ENCODE peak calls at places on chromosome 22, in six cellular contexts. O is thoracic aorta, V is neural progenitor cell, F is Calu3, D is IMR-90, R is right lobe of liver. Z is an unnamed sample.

GRCh38 chr22:49241174-49241851 is 586.4 kb downstream of the BRD1 start:
- DNase-seq in O (no peak), V (no peak), F (no peak), D (no peak), R (no peak), Z (no peak)

GRCh38 chr22:49243965-49244364 is 583.7 kb downstream of the BRD1 start:
- DNase-seq in O (no peak), V (no peak), F (no peak), D (no peak), R (no peak), Z (no peak)

GRCh38 chr22:49814856-49815255 is 12.8 kb downstream of the BRD1 start:
- DNase-seq in O (no peak), V (no peak), F (no peak), D (no peak), R (no peak), Z (no peak)

GRCh38 chr22:43004362-43005035 is 10.4 kb downstream of the PACSIN2 start:
- DNase-seq in O (no peak), V (no peak), F (peak), D (no peak), R (no peak), Z (no peak)

GRCh38 chr22:46233231-46233630 is 16.9 kb downstream of the CDPF1 start:
- DNase-seq in O (peak), V (no peak), F (no peak), D (peak), R (no peak), Z (peak)

GRCh38 chr22:26887456-26887855 is 230.1 kb downstream of the MIAT start:
- DNase-seq in O (no peak), V (peak), F (no peak), D (peak), R (no peak), Z (no peak)

GRCh38 chr22:31945971-31946680 is 1.8 kb downstream of the YWHAH start:
- DNase-seq in O (no peak), V (peak), F (no peak), D (peak), R (no peak), Z (peak)

GRCh38 chr22:43862074-43862881 is at the start of gene SULT4A1:
- DNase-seq in O (no peak), V (peak), F (peak), D (peak), R (peak), Z (no peak)

GRCh38 chr22:26550498-26551033 is 38.3 kb upstream of the TFIP11 start:
- DNase-seq in O (no peak), V (peak), F (no peak), D (peak), R (peak), Z (no peak)

GRCh38 chr22:49983148-49984042 is 22.8 kb downstream of the PIM3 start:
- DNase-seq in O (no peak), V (peak), F (no peak), D (no peak), R (no peak), Z (no peak)

GRCh38 chr22:48417143-48418070 is 1410.3 kb downstream of the BRD1 start:
- DNase-seq in O (no peak), V (no peak), F (no peak), D (no peak), R (peak), Z (no peak)

GRCh38 chr22:29093980-29094379 is 21.1 kb downstream of the KREMEN1 start:
- DNase-seq in O (no peak), V (no peak), F (no peak), D (no peak), R (no peak), Z (no peak)

GRCh38 chr22:25564979-25565677 is 653 bp downstream of the GRK3 start:
- DNase-seq in O (no peak), V (peak), F (peak), D (no peak), R (peak), Z (peak)

GRCh38 chr22:23713696-23714595 is 23.1 kb downstream of the RGL4 start:
- DNase-seq in O (no peak), V (no peak), F (no peak), D (no peak), R (no peak), Z (no peak)

GRCh38 chr22:31891366-31892079 is 52.8 kb upstream of the YWHAH start:
- DNase-seq in O (no peak), V (peak), F (no peak), D (peak), R (no peak), Z (no peak)

GRCh38 chr22:50399751-50400331 is 56.7 kb downstream of the PPP6R2 start:
- DNase-seq in O (no peak), V (peak), F (peak), D (no peak), R (no peak), Z (peak)

GRCh38 chr22:24875862-24876506 is 70.0 kb downstream of the SGSM1 start:
- DNase-seq in O (no peak), V (peak), F (peak), D (no peak), R (no peak), Z (peak)

GRCh38 chr22:50001388-50002231 is 11.0 kb downstream of the IL17REL start:
- DNase-seq in O (no peak), V (peak), F (no peak), D (no peak), R (no peak), Z (no peak)

GRCh38 chr22:48405741-48406140 is 1421.9 kb downstream of the BRD1 start:
- DNase-seq in O (no peak), V (no peak), F (no peak), D (no peak), R (no peak), Z (no peak)

GRCh38 chr22:48919187-48919590 is 908.5 kb downstream of the BRD1 start:
- DNase-seq in O (no peak), V (peak), F (no peak), D (no peak), R (no peak), Z (no peak)

GRCh38 chr22:26552466-26552865 is 37.5 kb downstream of the TPST2 start:
- DNase-seq in O (no peak), V (no peak), F (no peak), D (peak), R (no peak), Z (no peak)

GRCh38 chr22:33758961-33759360 is 161.3 kb downstream of the LARGE1 start:
- DNase-seq in O (no peak), V (no peak), F (no peak), D (no peak), R (no peak), Z (no peak)

GRCh38 chr22:33757443-33758124 is 162.7 kb downstream of the LARGE1 start:
- DNase-seq in O (no peak), V (peak), F (no peak), D (no peak), R (peak), Z (no peak)

GRCh38 chr22:33757041-33757440 is 163.2 kb downstream of the LARGE1 start:
- DNase-seq in O (no peak), V (peak), F (no peak), D (no peak), R (no peak), Z (no peak)

GRCh38 chr22:33758125-33758483 is 162.2 kb downstream of the LARGE1 start:
- DNase-seq in O (no peak), V (no peak), F (no peak), D (no peak), R (no peak), Z (no peak)

GRCh38 chr22:33756508-33756949 is 163.7 kb downstream of the LARGE1 start:
- DNase-seq in O (no peak), V (peak), F (no peak), D (no peak), R (no peak), Z (no peak)
- TF ChIP-seq CTCF in O (no peak), V (peak), F (no peak), D (no peak), R (no peak), Z (no peak)

DNA sequence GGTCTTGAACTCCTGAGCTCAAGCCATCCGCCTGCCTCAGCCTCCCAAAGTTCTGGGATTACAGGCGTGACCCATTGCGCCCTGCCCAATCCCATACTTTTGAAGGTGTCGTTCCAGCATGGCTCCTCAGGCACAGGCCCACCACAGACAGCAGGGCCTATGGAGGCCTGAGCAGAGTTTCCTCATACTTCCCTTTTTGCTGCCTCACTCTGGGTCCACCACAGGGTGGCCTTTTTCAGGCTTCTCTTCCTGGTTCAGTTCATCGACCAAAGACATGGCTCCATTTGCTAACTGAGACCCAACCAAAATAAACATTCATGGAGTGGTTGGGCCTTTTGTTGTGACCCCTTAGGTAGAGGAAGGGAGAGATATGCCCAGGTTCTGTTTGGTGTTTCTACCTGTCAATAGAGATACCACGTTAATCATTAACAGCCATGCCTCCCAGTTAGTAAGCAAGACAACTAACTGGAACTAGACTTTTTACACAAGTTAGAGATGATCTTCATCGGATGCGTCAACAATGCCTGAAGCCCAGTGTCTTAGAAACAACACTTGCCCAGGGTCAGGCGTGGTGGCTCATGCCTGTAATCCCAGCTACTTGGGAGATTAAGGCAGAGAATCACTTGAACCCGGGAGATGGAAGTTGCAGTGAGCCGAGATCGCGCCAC is 35.1 kb downstream of the TRIOBP start:
- DNase-seq in O (no peak), V (no peak), F (peak), D (no peak), R (no peak), Z (no peak)
- TF ChIP-seq CTCF in O (no peak), V (no peak), F (no peak), D (no peak), R (peak), Z (no peak)

DNA sequence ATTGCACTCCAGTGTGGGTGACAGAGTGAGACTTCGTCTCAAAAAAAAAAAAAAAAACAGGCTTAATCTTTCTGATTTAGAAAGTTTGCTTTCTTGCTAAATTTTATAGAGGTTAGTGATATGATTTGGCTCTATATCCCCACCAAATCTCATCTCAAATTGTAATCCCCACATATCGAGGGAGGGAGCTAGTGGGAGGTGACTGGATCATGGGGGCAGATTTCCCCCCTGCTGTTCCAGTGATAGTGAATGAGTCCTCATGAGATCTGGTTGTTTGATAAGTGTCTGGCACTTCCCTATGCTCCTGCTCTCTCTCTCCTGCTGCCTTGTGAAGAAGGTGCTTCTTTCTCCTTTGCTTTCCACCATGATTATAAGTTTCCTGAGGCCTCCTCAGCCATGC is 90.9 kb downstream of the OSBP2 start:
- DNase-seq in O (no peak), V (no peak), F (no peak), D (no peak), R (no peak), Z (no peak)
- TF ChIP-seq CTCF in O (no peak), V (no peak), F (no peak), D (no peak), R (no peak), Z (no peak)

GRCh38 chr22:40654522-40655167 is 18.1 kb upstream of the MRTFA start:
- DNase-seq in O (no peak), V (no peak), F (peak), D (peak), R (peak), Z (peak)
- TF ChIP-seq CTCF in O (peak), V (peak), F (no peak), D (peak), R (peak), Z (no peak)

GRCh38 chr22:28000361-28000760 is 81.3 kb upstream of the PITPNB start:
- DNase-seq in O (no peak), V (no peak), F (no peak), D (no peak), R (peak), Z (no peak)

GRCh38 chr22:28004021-28004420 is 85.0 kb upstream of the PITPNB start:
- DNase-seq in O (no peak), V (no peak), F (no peak), D (no peak), R (no peak), Z (no peak)

GRCh38 chr22:28002863-28003565 is 84.0 kb upstream of the PITPNB start:
- DNase-seq in O (no peak), V (no peak), F (no peak), D (no peak), R (no peak), Z (peak)

GRCh38 chr22:28001171-28001835 is 82.2 kb upstream of the PITPNB start:
- DNase-seq in O (no peak), V (no peak), F (no peak), D (no peak), R (peak), Z (no peak)

GRCh38 chr22:28002181-28002700 is 83.2 kb upstream of the PITPNB start:
- DNase-seq in O (no peak), V (no peak), F (no peak), D (no peak), R (no peak), Z (no peak)
- TF ChIP-seq CTCF in O (no peak), V (no peak), F (no peak), D (no peak), R (peak), Z (no peak)

GRCh38 chr22:44975444-44976262 is 34.2 kb downstream of the PHF21B start:
- DNase-seq in O (no peak), V (peak), F (peak), D (peak), R (peak), Z (peak)
- TF ChIP-seq CTCF in O (peak), V (peak), F (peak), D (peak), R (peak), Z (peak)

DNA sequence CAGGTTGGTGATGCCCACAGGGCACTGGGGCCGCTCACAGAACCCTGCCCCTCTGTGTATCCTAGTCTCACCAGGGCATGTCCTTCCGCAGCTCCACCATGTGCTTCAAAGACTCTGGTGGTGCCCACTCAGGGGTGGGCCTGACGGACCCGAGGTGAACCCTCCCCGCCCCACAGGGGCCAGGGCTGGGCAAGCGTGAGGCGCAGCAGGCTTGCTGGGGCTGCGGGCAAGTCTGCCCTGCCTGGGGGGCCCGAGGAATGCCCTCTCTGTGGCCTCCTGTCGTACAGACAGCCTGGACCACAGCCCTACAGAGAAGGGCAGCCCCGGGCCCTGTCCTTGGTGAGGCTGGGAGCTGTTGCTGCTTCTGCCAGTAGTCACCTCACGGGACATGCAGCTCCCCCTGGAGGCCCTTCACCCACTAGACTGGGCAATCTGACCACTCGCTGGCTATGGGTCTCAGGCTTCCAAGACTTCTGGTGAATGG is 40.2 kb downstream of the TBX1 start:
- DNase-seq in O (no peak), V (peak), F (peak), D (peak), R (peak), Z (peak)
- TF ChIP-seq CTCF in O (no peak), V (peak), F (no peak), D (peak), R (no peak), Z (no peak)

GRCh38 chr22:41311487-41311886 is 10.2 kb downstream of the ZC3H7B start:
- DNase-seq in O (no peak), V (no peak), F (no peak), D (no peak), R (no peak), Z (no peak)
- TF ChIP-seq CTCF in O (no peak), V (no peak), F (no peak), D (no peak), R (no peak), Z (no peak)

DNA sequence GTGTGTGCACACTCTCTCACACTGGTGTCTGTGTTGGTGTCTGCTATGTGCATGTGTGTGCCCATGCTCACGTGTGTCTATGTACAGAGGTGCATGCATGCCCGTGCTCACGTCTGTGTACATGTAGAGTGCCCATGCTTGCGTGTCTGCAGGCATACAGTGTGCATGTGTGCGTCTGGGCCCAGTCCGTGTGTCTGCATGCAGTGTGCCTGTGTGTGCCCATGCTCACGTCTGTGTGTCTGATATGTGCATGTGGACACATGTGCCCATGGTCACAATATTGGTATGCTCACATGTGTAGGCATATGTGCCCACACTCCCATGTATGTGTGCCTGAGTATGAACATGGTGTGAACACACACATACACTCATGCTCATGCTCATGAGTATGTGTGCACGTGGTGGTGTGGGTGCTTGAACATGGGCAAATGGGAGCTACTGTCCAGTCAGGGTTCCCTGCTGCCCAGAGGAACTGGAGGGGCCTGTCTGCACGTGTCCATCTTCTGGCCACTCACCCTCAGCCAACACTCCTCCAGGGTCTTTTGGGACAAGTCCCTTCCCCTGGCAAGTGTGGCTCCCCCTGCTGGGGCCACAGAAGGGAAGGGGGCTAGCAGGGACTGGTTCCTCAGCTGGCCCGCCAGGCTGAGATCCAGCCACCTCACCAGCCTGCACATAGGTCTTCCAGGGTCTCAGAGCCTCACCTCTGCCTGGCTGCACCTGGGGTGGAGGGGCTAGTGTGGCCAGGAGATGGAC is 7.3 kb upstream of the TBX1 start:
- DNase-seq in O (no peak), V (no peak), F (no peak), D (no peak), R (no peak), Z (no peak)
- TF ChIP-seq CTCF in O (no peak), V (peak), F (no peak), D (no peak), R (no peak), Z (no peak)

DNA sequence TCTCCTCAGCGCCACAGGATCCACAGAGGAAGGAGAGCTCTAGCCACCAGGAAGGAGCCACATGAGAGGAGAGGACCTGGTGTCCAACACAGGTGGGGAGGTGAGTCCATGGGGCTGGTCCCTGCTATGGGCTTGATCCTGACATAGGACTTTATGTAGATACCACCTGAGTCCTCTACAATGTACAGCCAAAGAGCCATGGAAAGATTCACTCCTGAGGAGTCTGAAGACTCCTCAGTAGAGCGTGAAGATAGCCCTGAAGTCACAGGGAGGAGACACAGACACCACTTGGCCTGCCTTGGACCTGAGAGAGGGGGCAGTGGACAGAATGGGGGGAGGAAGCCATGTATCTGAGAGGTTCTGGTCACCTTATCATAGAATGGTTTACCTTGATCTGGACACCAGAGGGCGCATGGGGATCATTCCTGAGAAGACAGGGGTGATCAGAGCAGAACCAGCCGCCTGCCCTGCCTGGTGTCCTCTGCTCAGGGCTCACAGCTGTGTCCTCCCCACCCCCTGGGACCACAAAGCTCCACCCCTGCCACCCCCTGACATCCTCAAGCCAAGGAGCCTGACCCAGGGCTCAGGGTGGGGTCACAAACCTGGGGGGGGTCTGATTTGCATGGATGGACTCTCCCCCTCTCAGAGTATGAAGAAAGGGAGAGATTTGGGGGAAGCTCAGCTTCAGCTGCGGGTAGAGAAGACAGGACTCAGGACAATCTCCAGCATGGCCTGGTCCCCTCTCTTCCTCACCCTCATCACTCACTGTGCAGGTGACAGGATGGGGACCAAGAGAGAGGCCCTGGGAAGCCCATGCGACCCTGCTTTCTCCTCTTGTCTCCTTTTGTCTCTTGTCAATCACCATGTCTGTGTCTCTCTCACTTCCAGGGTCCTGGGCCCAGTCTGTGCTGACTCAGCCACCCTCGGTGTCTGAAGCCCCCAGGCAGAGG is 77.0 kb downstream of the ZNF280B start:
- DNase-seq in O (peak), V (peak), F (peak), D (peak), R (no peak), Z (peak)
- TF ChIP-seq CTCF in O (peak), V (peak), F (no peak), D (peak), R (peak), Z (peak)